ENCODE peak calls at places on chromosome 20, in seven cellular contexts. W is psoas muscle, U is body of pancreas, H is ovary, K is left ventricle myocardium inferior, Z is mammary epithelial cell, C is fibroblast of lung. X is an unnamed sample. For H3K27me3 and H3K36me3, the result is how much of the 10 kb centered on the place peaks cover.

GRCh38 chr20:16059841-16060240 is 513.4 kb downstream of the KIF16B start:
- DNase-seq in K (no peak), H (no peak), C (no peak), W (no peak), Z (no peak), U (no peak), X (no peak)

GRCh38 chr20:6157345-6157744 is 34.5 kb upstream of the FERMT1 start:
- DNase-seq in K (no peak), Z (no peak), W (no peak), U (no peak), C (no peak), H (no peak), X (no peak)

GRCh38 chr20:24664266-24664986 is 195.0 kb downstream of the SYNDIG1 start:
- DNase-seq in K (no peak), Z (no peak), H (no peak), C (no peak), W (no peak), U (no peak), X (no peak)

GRCh38 chr20:10634683-10635411 is 39.0 kb downstream of the JAG1 start:
- DNase-seq in W (no peak), Z (no peak), C (peak), H (no peak), U (no peak), K (no peak), X (no peak)

GRCh38 chr20:41058007-41058673 is 29.5 kb downstream of the TOP1 start:
- DNase-seq in K (no peak), W (no peak), H (no peak), C (peak), Z (peak), U (no peak), X (no peak)

GRCh38 chr20:53884859-53885654 is 185.3 kb downstream of the BCAS1 start:
- DNase-seq in H (no peak), U (no peak), C (peak), W (no peak), K (no peak), Z (no peak), X (no peak)

GRCh38 chr20:35001596-35002362 is 46.1 kb downstream of the MYH7B start:
- DNase-seq in U (no peak), W (peak), C (no peak), Z (no peak), K (peak), H (peak), X (peak)

GRCh38 chr20:38165089-38165965 is at the start of gene TGM2:
- DNase-seq in Z (peak), C (peak), H (peak), K (peak), W (peak), U (peak), X (peak)

GRCh38 chr20:6636209-6637159 is 131.0 kb upstream of the BMP2 start:
- DNase-seq in U (peak), H (no peak), W (no peak), K (no peak), C (peak), Z (peak), X (peak)

GRCh38 chr20:37384683-37385174 is 38.8 kb downstream of the SRC start:
- DNase-seq in Z (peak), U (peak), W (peak), C (peak), K (peak), H (peak), X (peak)

GRCh38 chr20:23668477-23668951 is 20.3 kb downstream of the CST4 start:
- DNase-seq in C (peak), H (peak), U (peak), W (no peak), K (no peak), Z (peak), X (peak)

GRCh38 chr20:44023515-44024371 is 109.1 kb downstream of the TOX2 start:
- DNase-seq in K (no peak), H (no peak), W (no peak), Z (no peak), C (no peak), U (no peak), X (no peak)

GRCh38 chr20:39049148-39049547 is 87.0 kb downstream of the DHX35 start:
- DNase-seq in H (no peak), U (no peak), W (no peak), K (no peak), Z (no peak), C (no peak), X (no peak)

GRCh38 chr20:50146732-50147662 is 6.5 kb downstream of the PEDS1 start:
- DNase-seq in W (peak), C (peak), Z (peak), H (no peak), U (peak), K (no peak), X (peak)

GRCh38 chr20:57197352-57198198 is 68.9 kb downstream of the BMP7 start:
- DNase-seq in W (no peak), H (no peak), Z (no peak), C (no peak), K (no peak), U (peak), X (no peak)

GRCh38 chr20:44204832-44205215 is 5.7 kb downstream of the OSER1 start:
- DNase-seq in Z (no peak), W (no peak), U (no peak), K (no peak), H (no peak), C (no peak), X (no peak)

GRCh38 chr20:57991211-57991841 is 237.1 kb downstream of the ANKRD60 start:
- DNase-seq in Z (peak), K (no peak), H (no peak), W (no peak), C (peak), U (no peak), X (no peak)

GRCh38 chr20:47276856-47277541 is 79.5 kb downstream of the ZMYND8 start:
- DNase-seq in H (peak), U (peak), K (peak), Z (no peak), C (peak), W (peak), X (no peak)

GRCh38 chr20:24472426-24472825 is 3.0 kb downstream of the SYNDIG1 start:
- DNase-seq in K (no peak), U (no peak), Z (no peak), H (no peak), W (no peak), C (no peak), X (no peak)

GRCh38 chr20:25065625-25066338 is 7.8 kb upstream of the ACSS1 start:
- DNase-seq in Z (peak), K (peak), W (peak), C (peak), U (peak), H (peak), X (peak)

GRCh38 chr20:6588296-6588695 is 179.2 kb upstream of the BMP2 start:
- DNase-seq in H (peak), W (no peak), U (peak), K (no peak), C (peak), Z (peak), X (no peak)

GRCh38 chr20:23820493-23820892 is 6.0 kb downstream of the CST2 start:
- DNase-seq in K (no peak), Z (no peak), U (no peak), H (no peak), C (no peak), W (no peak), X (no peak)

GRCh38 chr20:11891827-11892521 is 25.7 kb upstream of the BTBD3 start:
- DNase-seq in W (no peak), Z (peak), C (peak), U (peak), K (peak), H (peak), X (peak)

GRCh38 chr20:43590036-43590391 is 723 bp upstream of the IFT52 start:
- DNase-seq in U (peak), W (no peak), C (no peak), H (peak), K (no peak), Z (no peak), X (peak)

GRCh38 chr20:2430538-2430937 is 40.1 kb downstream of the SNRPB start:
- DNase-seq in U (no peak), K (no peak), C (no peak), W (no peak), H (no peak), Z (no peak), X (no peak)

GRCh38 chr20:53513489-53514298 is 79.9 kb downstream of the ZNF217 start:
- DNase-seq in Z (no peak), W (no peak), C (peak), U (no peak), H (no peak), K (no peak), X (no peak)

GRCh38 chr20:8095648-8096572 is 36.2 kb upstream of the PLCB1 start:
- DNase-seq in U (no peak), Z (no peak), W (no peak), C (peak), K (no peak), H (no peak), X (no peak)

GRCh38 chr20:45470939-45471338 is 1.4 kb downstream of the WFDC2 start:
- DNase-seq in K (no peak), C (no peak), W (no peak), U (no peak), Z (no peak), H (no peak), X (peak)
- H3K4me3 ChIP-seq in K (peak), C (no peak), W (peak), U (peak), Z (peak), H (peak), X (peak)

GRCh38 chr20:31560900-31561598 is 44.0 kb upstream of the ID1 start:
- DNase-seq in U (no peak), Z (peak), W (peak), K (no peak), C (peak), H (no peak), X (no peak)
- H3K27me3 ChIP-seq in U (under half), Z (under half), W (under half), K (under half), C (under half), H (under half), X (under half)

DNA sequence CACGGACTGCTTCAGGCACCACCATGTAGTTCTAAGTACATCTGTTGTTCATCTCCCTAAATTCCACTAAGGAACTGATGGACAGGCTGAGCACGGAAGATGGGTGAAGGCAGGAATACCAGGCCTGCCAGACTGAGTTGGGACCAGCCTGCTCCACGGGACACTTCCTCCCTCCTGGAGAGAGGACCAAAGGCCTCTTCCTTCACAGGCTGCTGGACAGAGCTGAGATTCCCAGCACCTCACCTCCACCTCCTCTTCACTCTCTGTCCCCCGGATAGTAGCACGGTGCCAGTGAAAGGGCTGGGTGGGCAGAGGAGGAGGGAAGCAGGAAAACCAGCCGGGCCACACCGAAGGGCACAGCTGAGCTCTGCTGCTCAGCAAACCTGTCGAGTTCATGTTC is 22.9 kb upstream of the TCFL5 start:
- DNase-seq in H (no peak), W (peak), K (no peak), Z (no peak), C (no peak), U (no peak), X (peak)
- H3K36me3 ChIP-seq in H (under half), W (under half), K (half or more), Z (under half), C (under half), U (under half), X (under half)

DNA sequence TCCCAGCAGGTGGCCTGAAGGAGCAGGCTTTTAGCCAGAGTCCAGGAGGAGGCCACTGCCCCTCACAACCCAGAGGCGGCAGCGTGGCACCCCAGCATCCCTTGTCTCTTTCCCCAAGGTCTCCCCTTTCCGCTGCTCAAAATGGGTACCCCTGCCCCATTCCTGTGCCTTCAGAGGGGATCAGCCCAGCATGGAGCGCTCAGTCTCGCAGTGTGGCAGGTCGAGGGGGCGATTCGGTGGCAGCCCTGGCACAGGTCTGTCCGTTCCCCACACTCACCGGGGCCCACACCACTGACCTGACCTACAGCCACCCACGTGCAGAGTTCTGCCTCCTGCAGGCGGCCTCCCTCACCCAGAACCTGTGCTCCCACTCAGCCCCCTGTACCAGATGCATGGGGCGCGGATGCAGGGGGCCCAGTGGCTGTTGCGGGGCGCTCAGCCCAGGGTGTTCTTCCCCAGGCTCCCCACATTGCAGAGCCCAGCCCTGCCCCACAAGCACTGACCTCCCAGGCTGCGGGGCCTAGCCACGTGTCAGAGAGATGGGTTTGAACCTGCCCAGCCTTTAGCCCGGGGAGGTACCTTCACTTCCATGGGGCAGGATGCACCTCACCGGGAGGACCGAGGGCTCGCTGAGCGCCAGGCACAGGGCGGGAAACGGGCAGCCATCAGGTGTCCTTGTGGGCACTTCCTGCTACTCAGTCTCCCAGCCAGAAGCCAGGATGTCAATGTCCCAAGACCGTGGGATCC is 41.8 kb downstream of the DSTN start:
- DNase-seq in W (peak), Z (peak), H (peak), U (peak), K (no peak), C (peak), X (peak)
- H3K4me3 ChIP-seq in W (no peak), Z (no peak), H (no peak), U (no peak), K (no peak), C (no peak), X (no peak)

DNA sequence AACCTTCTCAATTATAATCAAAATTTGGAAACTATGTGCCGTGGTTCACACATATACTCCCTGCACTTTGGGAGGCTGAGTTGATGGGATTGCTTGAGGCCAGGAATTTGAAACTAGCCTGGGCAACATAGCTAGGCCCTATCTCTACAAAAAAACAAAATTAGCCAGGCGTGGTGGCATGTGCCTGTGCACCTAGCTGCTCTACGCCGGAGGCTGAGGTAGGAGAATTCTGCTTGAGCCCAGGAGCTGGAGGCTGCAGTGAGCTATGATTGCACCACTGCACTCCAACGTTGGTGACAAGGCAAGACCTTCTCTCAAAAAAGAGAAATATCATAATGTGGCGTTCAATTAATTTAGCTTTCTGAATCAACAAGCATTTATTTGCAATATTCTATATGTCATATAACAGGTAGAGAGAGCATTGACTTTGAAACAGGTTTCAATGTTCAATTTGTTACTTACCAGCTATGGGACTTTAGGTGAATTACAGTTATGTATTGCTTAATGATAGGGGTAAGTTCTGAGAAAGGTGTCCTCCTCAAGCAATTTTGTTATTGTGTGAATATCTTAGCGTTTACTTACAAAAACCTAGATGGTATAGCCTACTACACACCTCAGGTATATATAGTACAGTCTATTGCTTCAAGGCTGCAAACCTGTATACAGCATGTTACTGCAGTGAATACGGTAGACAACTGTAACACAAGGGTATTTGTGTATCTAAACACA is 2.2 kb upstream of the SYCP2 start:
- DNase-seq in C (no peak), U (no peak), K (no peak), W (no peak), H (no peak), Z (no peak), X (no peak)
- H3K27me3 ChIP-seq in C (under half), U (under half), K (under half), W (under half), H (under half), Z (under half), X (under half)

GRCh38 chr20:870758-871157 is 37.2 kb downstream of the FAM110A start:
- DNase-seq in C (no peak), Z (no peak), W (no peak), H (no peak), U (no peak), K (no peak), X (no peak)
- H3K36me3 ChIP-seq in C (under half), Z (under half), W (under half), H (under half), U (under half), K (under half), X (under half)